ENCODE peak calls at places on chromosomes 1 and 21, in eight cellular contexts. One of them, this sample, is unnamed.
A peak's percentile ranks its signal among the peaks of the same experiment; 100 is the strongest.

GRCh38 chr1:53086504-53087070 is 24.6 kb downstream of the PODN start:
- DNase-seq in brain microvascular endothelial cell: no peak
- DNase-seq in endothelial cell: no peak
- DNase-seq in activated CD8-positive, alpha-beta memory T cell treated with anti-CD3 and anti-CD28 coated beads for 1 hour: no peak
- DNase-seq in activated T-helper 9 cell treated with anti-CD3 and anti-CD28 coated beads, Interleukin-2, amount 50 U/mL, for 16 hours: no peak
- DNase-seq in NAMALWA: no peak
- DNase-seq in T-helper 9 cell: no peak
- DNase-seq in A172: no peak
- DNase-seq in this sample: no peak

GRCh38 chr1:159009704-159010361 is at the start of gene IFI16:
- DNase-seq in endothelial cell: no peak
- DNase-seq in brain microvascular endothelial cell: peak; percentile 93
- DNase-seq in activated T-helper 9 cell treated with anti-CD3 and anti-CD28 coated beads, Interleukin-2, amount 50 U/mL, for 16 hours: peak; percentile 37
- DNase-seq in A172: peak; percentile 92
- DNase-seq in activated CD8-positive, alpha-beta memory T cell treated with anti-CD3 and anti-CD28 coated beads for 1 hour: no peak
- DNase-seq in T-helper 9 cell: peak; percentile 16
- DNase-seq in NAMALWA: peak; percentile 92
- DNase-seq in this sample: peak; percentile 86

GRCh38 chr1:242468749-242469148 is 55.7 kb downstream of the PLD5 start:
- DNase-seq in NAMALWA: no peak
- DNase-seq in activated CD8-positive, alpha-beta memory T cell treated with anti-CD3 and anti-CD28 coated beads for 1 hour: no peak
- DNase-seq in activated T-helper 9 cell treated with anti-CD3 and anti-CD28 coated beads, Interleukin-2, amount 50 U/mL, for 16 hours: no peak
- DNase-seq in A172: no peak
- DNase-seq in endothelial cell: no peak
- DNase-seq in T-helper 9 cell: no peak
- DNase-seq in brain microvascular endothelial cell: no peak
- DNase-seq in this sample: no peak

GRCh38 chr1:23177438-23178380 is 9.1 kb upstream of the LUZP1 start:
- DNase-seq in NAMALWA: peak; percentile 75
- DNase-seq in A172: peak; percentile 25
- DNase-seq in T-helper 9 cell: peak; percentile 44
- DNase-seq in brain microvascular endothelial cell: peak; percentile 78
- DNase-seq in endothelial cell: peak; percentile 94
- DNase-seq in activated T-helper 9 cell treated with anti-CD3 and anti-CD28 coated beads, Interleukin-2, amount 50 U/mL, for 16 hours: peak; percentile 36
- DNase-seq in activated CD8-positive, alpha-beta memory T cell treated with anti-CD3 and anti-CD28 coated beads for 1 hour: no peak
- DNase-seq in this sample: peak; percentile 38

GRCh38 chr1:219414250-219414649 is 198.7 kb downstream of the ZC3H11B start:
- DNase-seq in activated CD8-positive, alpha-beta memory T cell treated with anti-CD3 and anti-CD28 coated beads for 1 hour: no peak
- DNase-seq in brain microvascular endothelial cell: no peak
- DNase-seq in A172: no peak
- DNase-seq in NAMALWA: no peak
- DNase-seq in activated T-helper 9 cell treated with anti-CD3 and anti-CD28 coated beads, Interleukin-2, amount 50 U/mL, for 16 hours: no peak
- DNase-seq in endothelial cell: no peak
- DNase-seq in T-helper 9 cell: no peak
- DNase-seq in this sample: no peak

GRCh38 chr1:234773936-234774677 is 164.1 kb upstream of the IRF2BP2 start:
- DNase-seq in T-helper 9 cell: no peak
- DNase-seq in endothelial cell: no peak
- DNase-seq in activated CD8-positive, alpha-beta memory T cell treated with anti-CD3 and anti-CD28 coated beads for 1 hour: no peak
- DNase-seq in A172: no peak
- DNase-seq in activated T-helper 9 cell treated with anti-CD3 and anti-CD28 coated beads, Interleukin-2, amount 50 U/mL, for 16 hours: no peak
- DNase-seq in NAMALWA: no peak
- DNase-seq in brain microvascular endothelial cell: no peak
- DNase-seq in this sample: no peak

GRCh38 chr1:37472281-37472680 is 2.1 kb upstream of the ZC3H12A start:
- DNase-seq in NAMALWA: no peak
- DNase-seq in activated T-helper 9 cell treated with anti-CD3 and anti-CD28 coated beads, Interleukin-2, amount 50 U/mL, for 16 hours: no peak
- DNase-seq in endothelial cell: no peak
- DNase-seq in brain microvascular endothelial cell: no peak
- DNase-seq in T-helper 9 cell: no peak
- DNase-seq in activated CD8-positive, alpha-beta memory T cell treated with anti-CD3 and anti-CD28 coated beads for 1 hour: no peak
- DNase-seq in A172: peak; percentile 7
- DNase-seq in this sample: no peak

GRCh38 chr1:156511656-156512055 is 11.1 kb upstream of the MEF2D start:
- DNase-seq in activated CD8-positive, alpha-beta memory T cell treated with anti-CD3 and anti-CD28 coated beads for 1 hour: no peak
- DNase-seq in NAMALWA: no peak
- DNase-seq in endothelial cell: no peak
- DNase-seq in brain microvascular endothelial cell: no peak
- DNase-seq in T-helper 9 cell: no peak
- DNase-seq in A172: no peak
- DNase-seq in activated T-helper 9 cell treated with anti-CD3 and anti-CD28 coated beads, Interleukin-2, amount 50 U/mL, for 16 hours: no peak
- DNase-seq in this sample: no peak

GRCh38 chr1:223202376-223202775 is 59.3 kb upstream of the TLR5 start:
- DNase-seq in A172: no peak
- DNase-seq in endothelial cell: no peak
- DNase-seq in brain microvascular endothelial cell: no peak
- DNase-seq in T-helper 9 cell: no peak
- DNase-seq in NAMALWA: no peak
- DNase-seq in activated CD8-positive, alpha-beta memory T cell treated with anti-CD3 and anti-CD28 coated beads for 1 hour: no peak
- DNase-seq in activated T-helper 9 cell treated with anti-CD3 and anti-CD28 coated beads, Interleukin-2, amount 50 U/mL, for 16 hours: no peak
- DNase-seq in this sample: no peak

GRCh38 chr1:216310776-216311175 is 112.5 kb downstream of the USH2A start:
- DNase-seq in NAMALWA: peak; percentile 42
- DNase-seq in brain microvascular endothelial cell: peak; percentile 58
- DNase-seq in endothelial cell: peak; percentile 58
- DNase-seq in activated T-helper 9 cell treated with anti-CD3 and anti-CD28 coated beads, Interleukin-2, amount 50 U/mL, for 16 hours: no peak
- DNase-seq in T-helper 9 cell: no peak
- DNase-seq in activated CD8-positive, alpha-beta memory T cell treated with anti-CD3 and anti-CD28 coated beads for 1 hour: no peak
- DNase-seq in A172: peak; percentile 77
- DNase-seq in this sample: no peak

GRCh38 chr1:2229032-2229920 is 1.2 kb downstream of the SKI start:
- DNase-seq in A172: no peak
- DNase-seq in brain microvascular endothelial cell: no peak
- DNase-seq in NAMALWA: peak; percentile 59
- DNase-seq in T-helper 9 cell: peak; percentile 29
- DNase-seq in activated CD8-positive, alpha-beta memory T cell treated with anti-CD3 and anti-CD28 coated beads for 1 hour: no peak
- DNase-seq in activated T-helper 9 cell treated with anti-CD3 and anti-CD28 coated beads, Interleukin-2, amount 50 U/mL, for 16 hours: peak; percentile 36
- DNase-seq in endothelial cell: peak; percentile 57
- DNase-seq in this sample: no peak

GRCh38 chr1:151108331-151108730 is 37.8 kb downstream of the GABPB2 start:
- DNase-seq in activated T-helper 9 cell treated with anti-CD3 and anti-CD28 coated beads, Interleukin-2, amount 50 U/mL, for 16 hours: no peak
- DNase-seq in T-helper 9 cell: no peak
- DNase-seq in activated CD8-positive, alpha-beta memory T cell treated with anti-CD3 and anti-CD28 coated beads for 1 hour: no peak
- DNase-seq in A172: no peak
- DNase-seq in brain microvascular endothelial cell: no peak
- DNase-seq in endothelial cell: no peak
- DNase-seq in NAMALWA: no peak
- DNase-seq in this sample: no peak

GRCh38 chr1:54238353-54239040 is 38.5 kb downstream of the MRPL37 start:
- DNase-seq in NAMALWA: no peak
- DNase-seq in A172: no peak
- DNase-seq in brain microvascular endothelial cell: no peak
- DNase-seq in endothelial cell: no peak
- DNase-seq in T-helper 9 cell: no peak
- DNase-seq in activated T-helper 9 cell treated with anti-CD3 and anti-CD28 coated beads, Interleukin-2, amount 50 U/mL, for 16 hours: no peak
- DNase-seq in activated CD8-positive, alpha-beta memory T cell treated with anti-CD3 and anti-CD28 coated beads for 1 hour: no peak
- DNase-seq in this sample: no peak

GRCh38 chr1:205458777-205459566 is 3.1 kb upstream of the BLACAT1 start:
- DNase-seq in endothelial cell: peak; percentile 80
- DNase-seq in NAMALWA: peak; percentile 54
- DNase-seq in brain microvascular endothelial cell: peak; percentile 52
- DNase-seq in activated CD8-positive, alpha-beta memory T cell treated with anti-CD3 and anti-CD28 coated beads for 1 hour: no peak
- DNase-seq in activated T-helper 9 cell treated with anti-CD3 and anti-CD28 coated beads, Interleukin-2, amount 50 U/mL, for 16 hours: no peak
- DNase-seq in T-helper 9 cell: no peak
- DNase-seq in A172: peak; percentile 74
- DNase-seq in this sample: peak; percentile 37

GRCh38 chr1:4020411-4020810 is 120.3 kb upstream of the C1orf174 start:
- DNase-seq in NAMALWA: no peak
- DNase-seq in activated CD8-positive, alpha-beta memory T cell treated with anti-CD3 and anti-CD28 coated beads for 1 hour: no peak
- DNase-seq in brain microvascular endothelial cell: no peak
- DNase-seq in T-helper 9 cell: no peak
- DNase-seq in endothelial cell: no peak
- DNase-seq in A172: no peak
- DNase-seq in activated T-helper 9 cell treated with anti-CD3 and anti-CD28 coated beads, Interleukin-2, amount 50 U/mL, for 16 hours: no peak
- DNase-seq in this sample: no peak

GRCh38 chr21:37001446-37001845 is 5.1 kb upstream of the RIPPLY3 start:
- DNase-seq in endothelial cell: no peak
- DNase-seq in NAMALWA: no peak
- DNase-seq in T-helper 9 cell: no peak
- DNase-seq in A172: no peak
- DNase-seq in activated CD8-positive, alpha-beta memory T cell treated with anti-CD3 and anti-CD28 coated beads for 1 hour: no peak
- DNase-seq in brain microvascular endothelial cell: no peak
- DNase-seq in activated T-helper 9 cell treated with anti-CD3 and anti-CD28 coated beads, Interleukin-2, amount 50 U/mL, for 16 hours: no peak
- DNase-seq in this sample: no peak

GRCh38 chr1:187788686-187789085 is 959.9 kb downstream of the PLA2G4A start:
- DNase-seq in activated T-helper 9 cell treated with anti-CD3 and anti-CD28 coated beads, Interleukin-2, amount 50 U/mL, for 16 hours: no peak
- DNase-seq in A172: no peak
- DNase-seq in T-helper 9 cell: no peak
- DNase-seq in NAMALWA: no peak
- DNase-seq in brain microvascular endothelial cell: no peak
- DNase-seq in endothelial cell: no peak
- DNase-seq in activated CD8-positive, alpha-beta memory T cell treated with anti-CD3 and anti-CD28 coated beads for 1 hour: no peak
- DNase-seq in this sample: no peak

GRCh38 chr1:1806890-1807289 is 28.6 kb upstream of the NADK start:
- DNase-seq in endothelial cell: no peak
- DNase-seq in T-helper 9 cell: no peak
- DNase-seq in activated T-helper 9 cell treated with anti-CD3 and anti-CD28 coated beads, Interleukin-2, amount 50 U/mL, for 16 hours: no peak
- DNase-seq in activated CD8-positive, alpha-beta memory T cell treated with anti-CD3 and anti-CD28 coated beads for 1 hour: no peak
- DNase-seq in NAMALWA: no peak
- DNase-seq in brain microvascular endothelial cell: no peak
- DNase-seq in A172: no peak
- DNase-seq in this sample: no peak

GRCh38 chr1:117301906-117302305 is 65.3 kb upstream of the MAN1A2 start:
- DNase-seq in activated CD8-positive, alpha-beta memory T cell treated with anti-CD3 and anti-CD28 coated beads for 1 hour: no peak
- DNase-seq in brain microvascular endothelial cell: no peak
- DNase-seq in endothelial cell: no peak
- DNase-seq in T-helper 9 cell: no peak
- DNase-seq in NAMALWA: no peak
- DNase-seq in A172: no peak
- DNase-seq in activated T-helper 9 cell treated with anti-CD3 and anti-CD28 coated beads, Interleukin-2, amount 50 U/mL, for 16 hours: no peak
- DNase-seq in this sample: no peak

GRCh38 chr1:64172458-64172983 is 30.9 kb upstream of the UBE2U start:
- DNase-seq in T-helper 9 cell: no peak
- DNase-seq in A172: peak; percentile 55
- DNase-seq in brain microvascular endothelial cell: no peak
- DNase-seq in NAMALWA: no peak
- DNase-seq in activated CD8-positive, alpha-beta memory T cell treated with anti-CD3 and anti-CD28 coated beads for 1 hour: no peak
- DNase-seq in endothelial cell: no peak
- DNase-seq in activated T-helper 9 cell treated with anti-CD3 and anti-CD28 coated beads, Interleukin-2, amount 50 U/mL, for 16 hours: no peak
- DNase-seq in this sample: no peak

GRCh38 chr1:165807613-165808012 is 19.8 kb upstream of the UCK2 start:
- DNase-seq in NAMALWA: no peak
- DNase-seq in brain microvascular endothelial cell: no peak
- DNase-seq in A172: no peak
- DNase-seq in activated CD8-positive, alpha-beta memory T cell treated with anti-CD3 and anti-CD28 coated beads for 1 hour: no peak
- DNase-seq in T-helper 9 cell: no peak
- DNase-seq in endothelial cell: no peak
- DNase-seq in activated T-helper 9 cell treated with anti-CD3 and anti-CD28 coated beads, Interleukin-2, amount 50 U/mL, for 16 hours: no peak
- DNase-seq in this sample: no peak